ENCODE peak calls at places on chromosomes 16 and 17, in nine cellular contexts. Q, Z, I, W, P, L, N, B and R are unnamed samples. For H3K79me2, the result is how much of the 10 kb centered on the place peaks cover.

GRCh38 chr16:58011652-58012051 is 10.4 kb downstream of the USB1 start:
- DNase-seq in Q (peak), Z (no peak), I (no peak), W (no peak), P (no peak), L (no peak), N (peak), B (peak), R (no peak)

GRCh38 chr16:8530756-8531155 is 59.6 kb downstream of the TMEM114 start:
- DNase-seq in Q (no peak), Z (no peak), I (no peak), W (no peak), P (no peak), L (no peak), N (no peak), B (no peak), R (no peak)

GRCh38 chr17:37176683-37177082 is 199.1 kb upstream of the C17orf78 start:
- DNase-seq in Q (no peak), Z (no peak), I (no peak), W (no peak), P (no peak), L (peak), N (no peak), B (no peak), R (no peak)

GRCh38 chr17:71337903-71338302 is 782.9 kb upstream of the SOX9 start:
- DNase-seq in Q (no peak), Z (no peak), I (no peak), W (no peak), P (no peak), L (peak), N (no peak), B (no peak), R (no peak)

GRCh38 chr16:21092951-21093350 is 57.7 kb downstream of the DNAH3 start:
- DNase-seq in Q (no peak), Z (no peak), I (no peak), W (no peak), P (no peak), L (no peak), N (no peak), B (no peak), R (no peak)

GRCh38 chr17:42177684-42178083 is 3.3 kb downstream of the KCNH4 start:
- DNase-seq in Q (no peak), Z (no peak), I (no peak), W (no peak), P (no peak), L (no peak), N (no peak), B (no peak), R (no peak)

GRCh38 chr17:75152971-75153853 is 1.1 kb downstream of the JPT1 start:
- DNase-seq in Q (peak), Z (no peak), I (no peak), W (no peak), P (peak), L (peak), N (peak), B (no peak), R (no peak)

GRCh38 chr17:74919440-74920305 is 3.4 kb downstream of the USH1G start:
- DNase-seq in Q (peak), Z (peak), I (peak), W (no peak), P (peak), L (no peak), N (no peak), B (peak), R (no peak)

GRCh38 chr17:57785032-57785431 is 39.9 kb upstream of the CCDC182 start:
- DNase-seq in Q (no peak), Z (no peak), I (no peak), W (no peak), P (no peak), L (no peak), N (peak), B (no peak), R (no peak)

GRCh38 chr17:31537558-31537957 is 146.1 kb downstream of the RAB11FIP4 start:
- DNase-seq in Q (no peak), Z (no peak), I (no peak), W (no peak), P (no peak), L (no peak), N (no peak), B (no peak), R (no peak)

GRCh38 chr16:64089697-64090096 is 1032.2 kb downstream of the CDH11 start:
- DNase-seq in Q (peak), Z (no peak), I (peak), W (no peak), P (peak), L (peak), N (peak), B (no peak), R (no peak)

GRCh38 chr17:71413935-71414334 is 706.9 kb upstream of the SOX9 start:
- DNase-seq in Q (no peak), Z (no peak), I (no peak), W (no peak), P (no peak), L (no peak), N (no peak), B (no peak), R (no peak)

DNA sequence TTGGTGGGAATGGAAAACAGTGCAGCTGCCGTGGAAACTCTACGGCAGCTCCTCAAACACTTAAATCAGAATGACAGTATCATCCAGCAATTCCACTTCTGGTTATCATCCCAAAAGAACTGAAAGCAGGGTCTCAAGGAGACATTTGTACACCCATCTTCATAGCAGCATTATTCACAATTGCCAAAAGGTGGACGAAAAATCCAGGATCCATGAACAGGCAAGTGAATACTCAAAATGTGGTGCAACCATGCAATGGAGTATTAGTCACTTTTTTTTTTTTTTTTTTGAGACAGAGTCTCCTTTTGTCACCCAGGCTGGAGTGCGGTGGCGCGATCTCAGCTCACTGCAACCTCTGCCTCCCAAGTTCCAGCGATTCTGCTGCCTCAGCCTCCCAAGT is 10.6 kb upstream of the AATK start:
- DNase-seq in Q (no peak), Z (no peak), I (no peak), W (no peak), P (no peak), L (no peak), N (no peak), B (no peak), R (no peak)
- H3K79me2 ChIP-seq in Q (under half), Z (under half), I (under half), W (under half), P (under half), L (under half), N (under half), B (under half), R (under half)

DNA sequence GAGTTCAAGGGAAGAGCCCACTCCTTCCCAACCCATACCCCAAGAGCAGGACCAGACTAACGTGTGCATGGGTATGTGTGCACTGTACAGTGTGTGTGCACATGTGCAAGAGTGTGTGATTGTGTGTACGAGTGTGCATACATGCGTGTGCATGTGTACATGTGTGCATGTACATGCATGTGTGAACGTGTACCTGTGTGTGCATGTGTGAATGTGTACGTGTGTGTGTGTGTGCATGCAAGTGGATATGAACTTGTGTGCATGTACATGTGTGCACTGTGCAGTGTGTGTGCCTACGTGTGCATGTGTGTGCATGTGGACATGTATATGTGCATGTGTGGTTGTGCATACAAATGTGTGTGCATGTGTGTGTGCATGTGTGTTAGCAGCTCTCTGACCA is 223.1 kb downstream of the RBFOX3 start:
- DNase-seq in Q (no peak), Z (no peak), I (no peak), W (no peak), P (no peak), L (no peak), N (no peak), B (no peak), R (no peak)
- H3K4me2 ChIP-seq in Q (no peak), Z (no peak), I (no peak), W (no peak), P (no peak), L (no peak), N (no peak), B (no peak), R (no peak)

GRCh38 chr17:81049372-81049911 is 14.5 kb downstream of the BAIAP2 start:
- DNase-seq in Q (no peak), Z (no peak), I (no peak), W (peak), P (no peak), L (no peak), N (no peak), B (no peak), R (no peak)
- H3K79me2 ChIP-seq in Q (under half), Z (under half), I (under half), W (under half), P (under half), L (half or more), N (half or more), B (under half), R (half or more)

DNA sequence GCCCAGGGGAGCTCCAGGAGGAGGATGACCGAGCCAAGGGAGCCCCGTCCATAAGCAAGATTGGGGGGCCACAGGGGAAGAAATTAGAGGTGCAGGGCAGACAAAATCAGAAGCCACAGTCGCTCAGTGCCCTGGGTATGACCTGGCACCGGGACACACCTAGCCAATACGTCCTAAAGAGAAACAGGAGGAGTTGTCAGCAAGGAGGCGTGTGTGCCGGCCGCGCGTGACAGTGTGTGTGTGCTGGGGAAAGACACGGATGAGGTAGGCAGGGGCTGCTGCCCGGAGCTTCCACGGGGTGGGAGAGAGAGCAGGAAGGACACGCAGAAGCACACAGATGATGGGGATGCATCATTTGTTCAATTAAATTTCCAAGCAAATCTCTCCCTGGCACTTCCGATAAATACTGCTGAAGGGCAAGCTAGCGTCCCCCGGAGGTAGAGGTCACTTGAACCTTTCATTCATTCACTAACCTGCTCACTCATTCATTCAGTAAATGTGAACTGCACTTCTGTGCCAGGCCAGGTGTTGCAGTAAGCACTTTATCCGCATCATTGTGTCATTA is 38.0 kb downstream of the C16orf95 start:
- DNase-seq in Q (no peak), Z (no peak), I (no peak), W (no peak), P (no peak), L (no peak), N (no peak), B (no peak), R (no peak)
- H3K4me2 ChIP-seq in Q (no peak), Z (no peak), I (no peak), W (no peak), P (peak), L (no peak), N (no peak), B (no peak), R (no peak)

GRCh38 chr16:4928227-4928626 is 8.7 kb downstream of the PPL start:
- DNase-seq in Q (no peak), Z (no peak), I (no peak), W (no peak), P (no peak), L (no peak), N (no peak), B (no peak), R (no peak)
- H3K79me2 ChIP-seq in Q (under half), Z (under half), I (under half), W (under half), P (under half), L (half or more), N (half or more), B (under half), R (under half)

DNA sequence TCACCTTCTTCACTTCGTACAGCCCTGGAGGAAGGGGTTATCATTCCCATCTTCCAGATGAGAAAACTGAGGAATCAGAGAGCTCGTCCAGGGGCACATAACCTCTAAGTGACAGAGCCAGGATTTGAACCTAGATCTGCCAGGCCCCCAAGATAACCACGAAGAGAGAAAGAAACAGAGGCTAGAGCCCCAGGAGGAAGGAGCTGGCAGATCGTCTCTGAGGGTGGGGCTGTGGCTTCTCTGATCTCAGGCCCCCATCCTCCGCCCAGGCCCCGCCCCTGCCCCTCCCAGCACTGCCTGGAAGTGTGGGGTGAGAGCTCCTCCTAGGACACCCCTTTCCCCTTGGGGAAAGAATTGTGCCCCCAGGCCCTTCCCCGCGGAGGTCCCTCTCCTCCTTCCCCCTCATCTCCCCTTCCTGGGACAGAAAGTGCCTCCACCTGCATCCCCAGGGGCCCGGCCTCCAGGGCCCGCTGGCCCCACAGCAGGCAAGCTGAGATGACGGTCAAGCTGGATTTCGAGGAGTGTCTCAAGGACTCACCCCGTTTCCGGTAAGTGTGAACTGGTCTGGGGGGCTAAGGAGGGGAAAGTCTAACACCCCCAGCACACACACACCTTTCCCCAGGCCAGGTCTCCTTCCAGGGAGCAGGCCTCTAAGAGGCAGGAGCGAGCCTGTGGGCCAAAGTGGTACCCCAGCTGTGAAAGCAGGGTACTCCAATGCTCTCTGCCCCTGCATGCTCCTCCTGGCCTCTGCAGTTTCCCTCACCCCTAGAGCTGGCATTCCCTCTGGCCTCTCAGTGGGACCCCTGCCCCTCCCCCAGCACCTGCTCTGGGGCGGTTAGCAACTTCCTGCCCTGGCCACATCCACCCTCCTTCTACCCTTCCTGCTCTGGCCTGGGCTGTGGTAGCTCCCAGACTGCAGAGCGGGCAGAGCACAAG is at the start of gene ACAP1:
- DNase-seq in Q (peak), Z (peak), I (peak), W (no peak), P (no peak), L (no peak), N (no peak), B (no peak), R (no peak)
- H3K4me2 ChIP-seq in Q (peak), Z (peak), I (peak), W (peak), P (peak), L (no peak), N (no peak), B (no peak), R (no peak)

GRCh38 chr16:85608887-85609286 is 4.2 kb upstream of the GSE1 start:
- DNase-seq in Q (no peak), Z (no peak), I (no peak), W (no peak), P (no peak), L (no peak), N (no peak), B (no peak), R (no peak)
- H3K79me2 ChIP-seq in Q (under half), Z (under half), I (under half), W (under half), P (under half), L (under half), N (half or more), B (under half), R (under half)

GRCh38 chr16:80988756-80989155 is 17.9 kb downstream of the CMC2 start:
- DNase-seq in Q (no peak), Z (no peak), I (no peak), W (no peak), P (no peak), L (no peak), N (no peak), B (no peak), R (no peak)

GRCh38 chr16:80982646-80983045 is 24.0 kb downstream of the CMC2 start:
- DNase-seq in Q (no peak), Z (no peak), I (no peak), W (no peak), P (no peak), L (no peak), N (no peak), B (no peak), R (no peak)

GRCh38 chr16:80984124-80984892 is 22.4 kb downstream of the CMC2 start:
- DNase-seq in Q (no peak), Z (no peak), I (no peak), W (no peak), P (no peak), L (no peak), N (no peak), B (no peak), R (no peak)

GRCh38 chr16:80986557-80986956 is 20.1 kb downstream of the CMC2 start:
- DNase-seq in Q (peak), Z (no peak), I (no peak), W (no peak), P (no peak), L (no peak), N (no peak), B (no peak), R (no peak)

DNA sequence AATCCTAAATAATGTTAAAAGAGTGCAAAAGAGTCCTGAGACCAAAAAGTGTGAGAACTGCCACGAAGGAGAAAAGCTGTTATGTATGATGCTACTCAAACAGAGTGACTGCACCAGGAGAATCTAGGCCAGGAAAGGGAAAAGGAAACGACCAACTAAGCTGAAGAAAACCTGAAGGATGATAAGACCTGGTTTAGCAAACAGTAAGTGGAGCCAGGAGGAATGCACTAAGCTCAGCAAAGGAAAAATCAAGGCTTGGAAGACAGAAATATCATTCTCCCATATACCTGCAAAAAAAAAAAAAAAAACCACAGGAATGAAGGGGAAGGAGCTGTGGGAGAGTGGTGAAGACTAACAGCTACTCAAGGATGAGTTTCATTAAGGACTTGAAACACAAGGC is 21.1 kb downstream of the CMC2 start:
- DNase-seq in Q (peak), Z (no peak), I (no peak), W (no peak), P (no peak), L (no peak), N (no peak), B (no peak), R (no peak)
- H3K4me2 ChIP-seq in Q (no peak), Z (peak), I (no peak), W (no peak), P (no peak), L (no peak), N (peak), B (no peak), R (no peak)

GRCh38 chr17:77140878-77141767 is at the start of gene SEC14L1:
- DNase-seq in Q (peak), Z (peak), I (peak), W (no peak), P (peak), L (peak), N (peak), B (peak), R (no peak)

GRCh38 chr17:77142689-77143088 is 1.9 kb downstream of the SEC14L1 start:
- DNase-seq in Q (no peak), Z (no peak), I (peak), W (no peak), P (no peak), L (no peak), N (no peak), B (no peak), R (no peak)

GRCh38 chr17:77140166-77140877 is 447 bp upstream of the SEC14L1 start:
- DNase-seq in Q (peak), Z (peak), I (peak), W (peak), P (peak), L (peak), N (peak), B (peak), R (peak)

GRCh38 chr17:77143306-77143705 is 2.5 kb downstream of the SEC14L1 start:
- DNase-seq in Q (no peak), Z (no peak), I (peak), W (no peak), P (no peak), L (no peak), N (no peak), B (no peak), R (no peak)

GRCh38 chr17:77141846-77142449 is 1.2 kb downstream of the SEC14L1 start:
- DNase-seq in Q (no peak), Z (no peak), I (no peak), W (no peak), P (no peak), L (no peak), N (no peak), B (peak), R (no peak)
- H3K79me2 ChIP-seq in Q (under half), Z (under half), I (half or more), W (half or more), P (under half), L (half or more), N (under half), B (under half), R (half or more)